ENCODE peak calls at places on chromosomes 16 and 17, in nine cellular contexts. One of them, this sample, is unnamed.

GRCh38 chr17:63675607-63676539 is 24.1 kb downstream of the LIMD2 start:
- DNase-seq in NCI-H1105 treated with DMSO at 0.1 percent for 48 hours: peak; percentile 80
- DNase-seq in T-helper 2 cell: no peak
- DNase-seq in ascending aorta: no peak
- DNase-seq in activated T-helper 2 cell treated with anti-CD3 and anti-CD28 coated beads, Interferon-gamma antibody, Interleukin-2, Interleukin-4, amounts not matched to agents 10 μg/mL and 5 μg/mL and 100 μg/mL, durations not matched to agents 14 hours and 24 hours and 36 hours: no peak
- DNase-seq in K562: peak; percentile 80
- DNase-seq in HS-5: peak; percentile 60
- DNase-seq in fibroblast of the conjunctiva: peak; percentile 58
- DNase-seq in amniotic epithelial cell: peak; percentile 83
- DNase-seq in this sample: peak; percentile 52

GRCh38 chr17:27577124-27577761 is 53.7 kb upstream of the LGALS9 start:
- DNase-seq in NCI-H1105 treated with DMSO at 0.1 percent for 48 hours: no peak
- DNase-seq in T-helper 2 cell: no peak
- DNase-seq in ascending aorta: no peak
- DNase-seq in activated T-helper 2 cell treated with anti-CD3 and anti-CD28 coated beads, Interferon-gamma antibody, Interleukin-2, Interleukin-4, amounts not matched to agents 10 μg/mL and 5 μg/mL and 100 μg/mL, durations not matched to agents 14 hours and 24 hours and 36 hours: no peak
- DNase-seq in K562: peak; percentile 44
- DNase-seq in HS-5: no peak
- DNase-seq in fibroblast of the conjunctiva: no peak
- DNase-seq in amniotic epithelial cell: peak; percentile 64
- DNase-seq in this sample: no peak

GRCh38 chr17:40524243-40524965 is 23.0 kb upstream of the TNS4 start:
- DNase-seq in NCI-H1105 treated with DMSO at 0.1 percent for 48 hours: no peak
- DNase-seq in T-helper 2 cell: no peak
- DNase-seq in ascending aorta: no peak
- DNase-seq in activated T-helper 2 cell treated with anti-CD3 and anti-CD28 coated beads, Interferon-gamma antibody, Interleukin-2, Interleukin-4, amounts not matched to agents 10 μg/mL and 5 μg/mL and 100 μg/mL, durations not matched to agents 14 hours and 24 hours and 36 hours: no peak
- DNase-seq in K562: no peak
- DNase-seq in HS-5: no peak
- DNase-seq in fibroblast of the conjunctiva: no peak
- DNase-seq in amniotic epithelial cell: peak; percentile 66
- DNase-seq in this sample: no peak

GRCh38 chr17:64648234-64648633 is 13.9 kb downstream of the SMURF2 start:
- DNase-seq in NCI-H1105 treated with DMSO at 0.1 percent for 48 hours: no peak
- DNase-seq in T-helper 2 cell: no peak
- DNase-seq in ascending aorta: no peak
- DNase-seq in activated T-helper 2 cell treated with anti-CD3 and anti-CD28 coated beads, Interferon-gamma antibody, Interleukin-2, Interleukin-4, amounts not matched to agents 10 μg/mL and 5 μg/mL and 100 μg/mL, durations not matched to agents 14 hours and 24 hours and 36 hours: no peak
- DNase-seq in K562: no peak
- DNase-seq in HS-5: no peak
- DNase-seq in fibroblast of the conjunctiva: no peak
- DNase-seq in amniotic epithelial cell: no peak
- DNase-seq in this sample: no peak

GRCh38 chr17:55264273-55264639 is 504 bp upstream of the HLF start:
- DNase-seq in NCI-H1105 treated with DMSO at 0.1 percent for 48 hours: peak; percentile 23
- DNase-seq in T-helper 2 cell: no peak
- DNase-seq in ascending aorta: no peak
- DNase-seq in activated T-helper 2 cell treated with anti-CD3 and anti-CD28 coated beads, Interferon-gamma antibody, Interleukin-2, Interleukin-4, amounts not matched to agents 10 μg/mL and 5 μg/mL and 100 μg/mL, durations not matched to agents 14 hours and 24 hours and 36 hours: no peak
- DNase-seq in K562: no peak
- DNase-seq in HS-5: no peak
- DNase-seq in fibroblast of the conjunctiva: no peak
- DNase-seq in amniotic epithelial cell: no peak
- DNase-seq in this sample: no peak

GRCh38 chr16:30838876-30839471 is 52.0 kb upstream of the ZNF629 start:
- DNase-seq in NCI-H1105 treated with DMSO at 0.1 percent for 48 hours: no peak
- DNase-seq in T-helper 2 cell: no peak
- DNase-seq in ascending aorta: no peak
- DNase-seq in activated T-helper 2 cell treated with anti-CD3 and anti-CD28 coated beads, Interferon-gamma antibody, Interleukin-2, Interleukin-4, amounts not matched to agents 10 μg/mL and 5 μg/mL and 100 μg/mL, durations not matched to agents 14 hours and 24 hours and 36 hours: no peak
- DNase-seq in K562: no peak
- DNase-seq in HS-5: no peak
- DNase-seq in fibroblast of the conjunctiva: no peak
- DNase-seq in amniotic epithelial cell: no peak
- DNase-seq in this sample: no peak

GRCh38 chr16:72997141-72997542 is 50.8 kb downstream of the ZFHX3 start:
- DNase-seq in NCI-H1105 treated with DMSO at 0.1 percent for 48 hours: no peak
- DNase-seq in T-helper 2 cell: no peak
- DNase-seq in ascending aorta: no peak
- DNase-seq in activated T-helper 2 cell treated with anti-CD3 and anti-CD28 coated beads, Interferon-gamma antibody, Interleukin-2, Interleukin-4, amounts not matched to agents 10 μg/mL and 5 μg/mL and 100 μg/mL, durations not matched to agents 14 hours and 24 hours and 36 hours: no peak
- DNase-seq in K562: no peak
- DNase-seq in HS-5: no peak
- DNase-seq in fibroblast of the conjunctiva: no peak
- DNase-seq in amniotic epithelial cell: peak; percentile 87
- DNase-seq in this sample: no peak

GRCh38 chr17:835263-835662 is 53.1 kb downstream of the MRM3 start:
- DNase-seq in NCI-H1105 treated with DMSO at 0.1 percent for 48 hours: no peak
- DNase-seq in T-helper 2 cell: no peak
- DNase-seq in ascending aorta: no peak
- DNase-seq in activated T-helper 2 cell treated with anti-CD3 and anti-CD28 coated beads, Interferon-gamma antibody, Interleukin-2, Interleukin-4, amounts not matched to agents 10 μg/mL and 5 μg/mL and 100 μg/mL, durations not matched to agents 14 hours and 24 hours and 36 hours: no peak
- DNase-seq in K562: no peak
- DNase-seq in HS-5: peak; percentile 10
- DNase-seq in fibroblast of the conjunctiva: peak; percentile 93
- DNase-seq in amniotic epithelial cell: peak; percentile 98
- DNase-seq in this sample: peak; percentile 98

GRCh38 chr17:34300652-34301390 is 15.3 kb downstream of the CCL11 start:
- DNase-seq in NCI-H1105 treated with DMSO at 0.1 percent for 48 hours: no peak
- DNase-seq in T-helper 2 cell: no peak
- DNase-seq in ascending aorta: no peak
- DNase-seq in activated T-helper 2 cell treated with anti-CD3 and anti-CD28 coated beads, Interferon-gamma antibody, Interleukin-2, Interleukin-4, amounts not matched to agents 10 μg/mL and 5 μg/mL and 100 μg/mL, durations not matched to agents 14 hours and 24 hours and 36 hours: no peak
- DNase-seq in K562: no peak
- DNase-seq in HS-5: no peak
- DNase-seq in fibroblast of the conjunctiva: no peak
- DNase-seq in amniotic epithelial cell: no peak
- DNase-seq in this sample: peak; percentile 34

GRCh38 chr17:61289408-61290385 is 109.9 kb upstream of the TBX2 start:
- DNase-seq in NCI-H1105 treated with DMSO at 0.1 percent for 48 hours: no peak
- DNase-seq in T-helper 2 cell: no peak
- DNase-seq in ascending aorta: no peak
- DNase-seq in activated T-helper 2 cell treated with anti-CD3 and anti-CD28 coated beads, Interferon-gamma antibody, Interleukin-2, Interleukin-4, amounts not matched to agents 10 μg/mL and 5 μg/mL and 100 μg/mL, durations not matched to agents 14 hours and 24 hours and 36 hours: no peak
- DNase-seq in K562: no peak
- DNase-seq in HS-5: no peak
- DNase-seq in fibroblast of the conjunctiva: no peak
- DNase-seq in amniotic epithelial cell: peak; percentile 75
- DNase-seq in this sample: no peak

GRCh38 chr17:8803531-8804416 is 4.6 kb upstream of the MFSD6L start:
- DNase-seq in NCI-H1105 treated with DMSO at 0.1 percent for 48 hours: no peak
- DNase-seq in T-helper 2 cell: no peak
- DNase-seq in ascending aorta: no peak
- DNase-seq in activated T-helper 2 cell treated with anti-CD3 and anti-CD28 coated beads, Interferon-gamma antibody, Interleukin-2, Interleukin-4, amounts not matched to agents 10 μg/mL and 5 μg/mL and 100 μg/mL, durations not matched to agents 14 hours and 24 hours and 36 hours: no peak
- DNase-seq in K562: no peak
- DNase-seq in HS-5: no peak
- DNase-seq in fibroblast of the conjunctiva: no peak
- DNase-seq in amniotic epithelial cell: no peak
- DNase-seq in this sample: no peak

GRCh38 chr16:90057738-90058173 is 19.4 kb downstream of the PRDM7 start:
- DNase-seq in NCI-H1105 treated with DMSO at 0.1 percent for 48 hours: no peak
- DNase-seq in T-helper 2 cell: no peak
- DNase-seq in ascending aorta: no peak
- DNase-seq in activated T-helper 2 cell treated with anti-CD3 and anti-CD28 coated beads, Interferon-gamma antibody, Interleukin-2, Interleukin-4, amounts not matched to agents 10 μg/mL and 5 μg/mL and 100 μg/mL, durations not matched to agents 14 hours and 24 hours and 36 hours: no peak
- DNase-seq in K562: peak; percentile 57
- DNase-seq in HS-5: peak; percentile 25
- DNase-seq in fibroblast of the conjunctiva: no peak
- DNase-seq in amniotic epithelial cell: peak; percentile 80
- DNase-seq in this sample: peak; percentile 54

GRCh38 chr17:45320931-45321461 is 4.2 kb upstream of the MAP3K14 start:
- DNase-seq in NCI-H1105 treated with DMSO at 0.1 percent for 48 hours: no peak
- DNase-seq in T-helper 2 cell: no peak
- DNase-seq in ascending aorta: no peak
- DNase-seq in activated T-helper 2 cell treated with anti-CD3 and anti-CD28 coated beads, Interferon-gamma antibody, Interleukin-2, Interleukin-4, amounts not matched to agents 10 μg/mL and 5 μg/mL and 100 μg/mL, durations not matched to agents 14 hours and 24 hours and 36 hours: no peak
- DNase-seq in K562: peak; percentile 74
- DNase-seq in HS-5: peak; percentile 96
- DNase-seq in fibroblast of the conjunctiva: peak; percentile 76
- DNase-seq in amniotic epithelial cell: peak; percentile 92
- DNase-seq in this sample: peak; percentile 90